ENCODE peak calls at places on chromosomes 13 and 19, in seven cellular contexts. One of them, this sample, is unnamed.

GRCh38 chr13:29679357-29680050 is 84.0 kb upstream of the SLC7A1 start:
- ATAC-seq in K562: no peak
- ATAC-seq in SK-N-SH treated with all-trans-retinoic acid at 6 μM for 48 hours: no peak
- ATAC-seq in left cardiac atrium: peak
- ATAC-seq in gastroesophageal sphincter: peak
- ATAC-seq in stimulated activated naive B cell treated with anti-CD40 and anti-IgM and Interleukin-4, amounts not matched to agents 10 μg/mL and 1 μg/mL and 100 μg/mL, for 72 hours: no peak
- ATAC-seq in activated T-cell treated with anti-CD3 and anti-CD28 coated beads, Interleukin-2, amount 50 U/mL, for 72 hours: no peak
- ATAC-seq in this sample: no peak

GRCh38 chr19:5557691-5558090 is 10.1 kb downstream of the TINCR start:
- ATAC-seq in stimulated activated naive B cell treated with anti-CD40 and anti-IgM and Interleukin-4, amounts not matched to agents 10 μg/mL and 1 μg/mL and 100 μg/mL, for 72 hours: no peak
- ATAC-seq in SK-N-SH treated with all-trans-retinoic acid at 6 μM for 48 hours: no peak
- ATAC-seq in K562: no peak
- ATAC-seq in activated T-cell treated with anti-CD3 and anti-CD28 coated beads, Interleukin-2, amount 50 U/mL, for 72 hours: no peak
- ATAC-seq in left cardiac atrium: no peak
- ATAC-seq in gastroesophageal sphincter: no peak
- ATAC-seq in this sample: no peak

GRCh38 chr19:694481-695349 is 537 bp downstream of the PRSS57 start:
- ATAC-seq in SK-N-SH treated with all-trans-retinoic acid at 6 μM for 48 hours: no peak
- ATAC-seq in activated T-cell treated with anti-CD3 and anti-CD28 coated beads, Interleukin-2, amount 50 U/mL, for 72 hours: no peak
- ATAC-seq in stimulated activated naive B cell treated with anti-CD40 and anti-IgM and Interleukin-4, amounts not matched to agents 10 μg/mL and 1 μg/mL and 100 μg/mL, for 72 hours: no peak
- ATAC-seq in left cardiac atrium: no peak
- ATAC-seq in K562: peak
- ATAC-seq in gastroesophageal sphincter: no peak
- ATAC-seq in this sample: no peak

GRCh38 chr13:33665776-33666175 is 152.2 kb upstream of the RFC3 start:
- ATAC-seq in SK-N-SH treated with all-trans-retinoic acid at 6 μM for 48 hours: no peak
- ATAC-seq in left cardiac atrium: no peak
- ATAC-seq in stimulated activated naive B cell treated with anti-CD40 and anti-IgM and Interleukin-4, amounts not matched to agents 10 μg/mL and 1 μg/mL and 100 μg/mL, for 72 hours: no peak
- ATAC-seq in K562: no peak
- ATAC-seq in activated T-cell treated with anti-CD3 and anti-CD28 coated beads, Interleukin-2, amount 50 U/mL, for 72 hours: no peak
- ATAC-seq in gastroesophageal sphincter: no peak
- ATAC-seq in this sample: no peak

GRCh38 chr19:17026041-17026658 is 460 bp downstream of the CPAMD8 start:
- ATAC-seq in activated T-cell treated with anti-CD3 and anti-CD28 coated beads, Interleukin-2, amount 50 U/mL, for 72 hours: peak
- ATAC-seq in stimulated activated naive B cell treated with anti-CD40 and anti-IgM and Interleukin-4, amounts not matched to agents 10 μg/mL and 1 μg/mL and 100 μg/mL, for 72 hours: peak
- ATAC-seq in gastroesophageal sphincter: peak
- ATAC-seq in left cardiac atrium: no peak
- ATAC-seq in SK-N-SH treated with all-trans-retinoic acid at 6 μM for 48 hours: no peak
- ATAC-seq in K562: no peak
- ATAC-seq in this sample: peak

GRCh38 chr19:5632241-5632612 is 9.3 kb downstream of the SAFB start:
- ATAC-seq in gastroesophageal sphincter: no peak
- ATAC-seq in left cardiac atrium: no peak
- ATAC-seq in activated T-cell treated with anti-CD3 and anti-CD28 coated beads, Interleukin-2, amount 50 U/mL, for 72 hours: no peak
- ATAC-seq in stimulated activated naive B cell treated with anti-CD40 and anti-IgM and Interleukin-4, amounts not matched to agents 10 μg/mL and 1 μg/mL and 100 μg/mL, for 72 hours: no peak
- ATAC-seq in SK-N-SH treated with all-trans-retinoic acid at 6 μM for 48 hours: no peak
- ATAC-seq in K562: no peak
- ATAC-seq in this sample: no peak

GRCh38 chr13:68378294-68378693 is 1148.2 kb upstream of the PCDH9 start:
- ATAC-seq in activated T-cell treated with anti-CD3 and anti-CD28 coated beads, Interleukin-2, amount 50 U/mL, for 72 hours: no peak
- ATAC-seq in gastroesophageal sphincter: no peak
- ATAC-seq in SK-N-SH treated with all-trans-retinoic acid at 6 μM for 48 hours: no peak
- ATAC-seq in K562: no peak
- ATAC-seq in stimulated activated naive B cell treated with anti-CD40 and anti-IgM and Interleukin-4, amounts not matched to agents 10 μg/mL and 1 μg/mL and 100 μg/mL, for 72 hours: no peak
- ATAC-seq in left cardiac atrium: no peak
- ATAC-seq in this sample: no peak

GRCh38 chr13:45303866-45304265 is 37.1 kb downstream of the TPT1 start:
- ATAC-seq in SK-N-SH treated with all-trans-retinoic acid at 6 μM for 48 hours: no peak
- ATAC-seq in left cardiac atrium: no peak
- ATAC-seq in activated T-cell treated with anti-CD3 and anti-CD28 coated beads, Interleukin-2, amount 50 U/mL, for 72 hours: no peak
- ATAC-seq in K562: no peak
- ATAC-seq in gastroesophageal sphincter: no peak
- ATAC-seq in stimulated activated naive B cell treated with anti-CD40 and anti-IgM and Interleukin-4, amounts not matched to agents 10 μg/mL and 1 μg/mL and 100 μg/mL, for 72 hours: no peak
- ATAC-seq in this sample: no peak

GRCh38 chr19:4233282-4233853 is 4.0 kb downstream of the EBI3 start:
- ATAC-seq in gastroesophageal sphincter: no peak
- ATAC-seq in K562: peak
- ATAC-seq in SK-N-SH treated with all-trans-retinoic acid at 6 μM for 48 hours: peak
- ATAC-seq in stimulated activated naive B cell treated with anti-CD40 and anti-IgM and Interleukin-4, amounts not matched to agents 10 μg/mL and 1 μg/mL and 100 μg/mL, for 72 hours: no peak
- ATAC-seq in left cardiac atrium: peak
- ATAC-seq in activated T-cell treated with anti-CD3 and anti-CD28 coated beads, Interleukin-2, amount 50 U/mL, for 72 hours: no peak
- ATAC-seq in this sample: no peak

GRCh38 chr19:2227415-2228156 is 8.5 kb downstream of the PLEKHJ1 start:
- ATAC-seq in K562: no peak
- ATAC-seq in SK-N-SH treated with all-trans-retinoic acid at 6 μM for 48 hours: no peak
- ATAC-seq in left cardiac atrium: no peak
- ATAC-seq in stimulated activated naive B cell treated with anti-CD40 and anti-IgM and Interleukin-4, amounts not matched to agents 10 μg/mL and 1 μg/mL and 100 μg/mL, for 72 hours: no peak
- ATAC-seq in activated T-cell treated with anti-CD3 and anti-CD28 coated beads, Interleukin-2, amount 50 U/mL, for 72 hours: no peak
- ATAC-seq in gastroesophageal sphincter: no peak
- ATAC-seq in this sample: no peak

GRCh38 chr13:29924482-29924884 is 74.1 kb upstream of the UBL3 start:
- ATAC-seq in SK-N-SH treated with all-trans-retinoic acid at 6 μM for 48 hours: peak
- ATAC-seq in left cardiac atrium: peak
- ATAC-seq in gastroesophageal sphincter: no peak
- ATAC-seq in stimulated activated naive B cell treated with anti-CD40 and anti-IgM and Interleukin-4, amounts not matched to agents 10 μg/mL and 1 μg/mL and 100 μg/mL, for 72 hours: no peak
- ATAC-seq in activated T-cell treated with anti-CD3 and anti-CD28 coated beads, Interleukin-2, amount 50 U/mL, for 72 hours: no peak
- ATAC-seq in K562: no peak
- ATAC-seq in this sample: no peak

GRCh38 chr19:33403221-33403972 is 29.9 kb downstream of the CEBPG start:
- ATAC-seq in SK-N-SH treated with all-trans-retinoic acid at 6 μM for 48 hours: no peak
- ATAC-seq in activated T-cell treated with anti-CD3 and anti-CD28 coated beads, Interleukin-2, amount 50 U/mL, for 72 hours: no peak
- ATAC-seq in K562: no peak
- ATAC-seq in gastroesophageal sphincter: no peak
- ATAC-seq in stimulated activated naive B cell treated with anti-CD40 and anti-IgM and Interleukin-4, amounts not matched to agents 10 μg/mL and 1 μg/mL and 100 μg/mL, for 72 hours: no peak
- ATAC-seq in left cardiac atrium: no peak
- ATAC-seq in this sample: no peak

GRCh38 chr13:89880201-89880600 is 1467.3 kb upstream of the MIR17HG start:
- ATAC-seq in SK-N-SH treated with all-trans-retinoic acid at 6 μM for 48 hours: no peak
- ATAC-seq in activated T-cell treated with anti-CD3 and anti-CD28 coated beads, Interleukin-2, amount 50 U/mL, for 72 hours: no peak
- ATAC-seq in stimulated activated naive B cell treated with anti-CD40 and anti-IgM and Interleukin-4, amounts not matched to agents 10 μg/mL and 1 μg/mL and 100 μg/mL, for 72 hours: no peak
- ATAC-seq in gastroesophageal sphincter: no peak
- ATAC-seq in K562: no peak
- ATAC-seq in left cardiac atrium: no peak
- ATAC-seq in this sample: no peak

GRCh38 chr19:17337675-17338439 is 504 bp downstream of the GTPBP3 start:
- ATAC-seq in stimulated activated naive B cell treated with anti-CD40 and anti-IgM and Interleukin-4, amounts not matched to agents 10 μg/mL and 1 μg/mL and 100 μg/mL, for 72 hours: peak
- ATAC-seq in K562: peak
- ATAC-seq in activated T-cell treated with anti-CD3 and anti-CD28 coated beads, Interleukin-2, amount 50 U/mL, for 72 hours: peak
- ATAC-seq in gastroesophageal sphincter: no peak
- ATAC-seq in SK-N-SH treated with all-trans-retinoic acid at 6 μM for 48 hours: peak
- ATAC-seq in left cardiac atrium: no peak
- ATAC-seq in this sample: peak

GRCh38 chr19:13070425-13071140 is 32.1 kb downstream of the LYL1 start:
- ATAC-seq in left cardiac atrium: peak
- ATAC-seq in K562: no peak
- ATAC-seq in activated T-cell treated with anti-CD3 and anti-CD28 coated beads, Interleukin-2, amount 50 U/mL, for 72 hours: no peak
- ATAC-seq in stimulated activated naive B cell treated with anti-CD40 and anti-IgM and Interleukin-4, amounts not matched to agents 10 μg/mL and 1 μg/mL and 100 μg/mL, for 72 hours: no peak
- ATAC-seq in SK-N-SH treated with all-trans-retinoic acid at 6 μM for 48 hours: no peak
- ATAC-seq in gastroesophageal sphincter: no peak
- ATAC-seq in this sample: no peak